ENCODE peak calls at places on chromosomes 11 and 22, in six cellular contexts. V, X, M, U, F and I are unnamed samples.
A peak's percentile ranks its signal among the peaks of the same experiment; 100 is the strongest.

GRCh38 chr11:93552874-93553273 is 9.7 kb upstream of the SMCO4 start:
- DNase-seq in M (no peak), V (no peak), U (no peak), F (no peak), X (no peak), I (no peak)

GRCh38 chr11:111183706-111184105 is 61.8 kb upstream of the POU2AF2 start:
- DNase-seq in F (no peak), X (no peak), V (no peak), M (peak; percentile 75), U (no peak), I (peak; percentile 14)

GRCh38 chr11:118529584-118530175 is 1.3 kb upstream of the TMEM25 start:
- DNase-seq in U (no peak), F (no peak), X (no peak), V (no peak), M (no peak), I (no peak)

GRCh38 chr11:58688779-58689503 is 42.8 kb downstream of the GLYAT start:
- DNase-seq in X (no peak), V (no peak), F (no peak), M (no peak), U (no peak), I (no peak)

GRCh38 chr11:45028921-45029680 is 78.4 kb upstream of the TP53I11 start:
- DNase-seq in U (no peak), X (no peak), M (no peak), V (no peak), F (no peak), I (no peak)

GRCh38 chr22:41445171-41446056 is 1.2 kb downstream of the TOB2 start:
- DNase-seq in V (no peak), U (peak; percentile 34), X (peak; percentile 55), F (peak; percentile 43), M (peak; percentile 6), I (peak; percentile 39)

GRCh38 chr11:61567286-61568061 is 13.4 kb downstream of the SYT7 start:
- DNase-seq in X (peak; percentile 84), F (peak; percentile 81), M (peak; percentile 82), V (peak; percentile 21), U (peak; percentile 53), I (peak; percentile 80)

GRCh38 chr11:14973621-14974020 is 1.5 kb upstream of the CALCA start:
- DNase-seq in F (no peak), M (peak; percentile 18), V (no peak), U (peak; percentile 40), X (no peak), I (peak; percentile 22)

GRCh38 chr22:30266445-30267381 is at the start of gene OSM:
- DNase-seq in U (peak; percentile 75), F (no peak), X (peak; percentile 62), V (no peak), M (no peak), I (no peak)

GRCh38 chr11:93330446-93330984 is at the start of gene DEUP1:
- DNase-seq in M (no peak), U (peak; percentile 32), V (no peak), F (peak; percentile 30), X (peak; percentile 69), I (peak; percentile 4)

GRCh38 chr11:66227700-66228099 is 40.7 kb upstream of the RAB1B start:
- DNase-seq in F (no peak), V (no peak), U (no peak), X (no peak), M (no peak), I (no peak)

GRCh38 chr22:29093980-29094379 is 21.1 kb downstream of the KREMEN1 start:
- DNase-seq in X (no peak), U (no peak), F (peak; percentile 20), V (no peak), M (peak; percentile 85), I (no peak)

GRCh38 chr11:77127969-77128691 is at the start of gene MYO7A:
- DNase-seq in U (no peak), F (peak; percentile 59), X (peak; percentile 96), V (no peak), M (no peak), I (peak; percentile 45)

GRCh38 chr11:117985953-117986887 is at the start of gene IL10RA:
- DNase-seq in U (peak; percentile 95), X (peak; percentile 65), M (peak; percentile 10), V (no peak), F (peak; percentile 85), I (peak; percentile 49)

GRCh38 chr11:76339217-76339616 is 41.7 kb downstream of the THAP12 start:
- DNase-seq in U (no peak), V (no peak), M (peak; percentile 43), F (peak; percentile 69), X (peak; percentile 48), I (peak; percentile 32)

GRCh38 chr11:59069082-59069481 is 17.0 kb upstream of the GLYATL1B start:
- DNase-seq in V (no peak), X (no peak), U (no peak), F (no peak), M (no peak), I (no peak)

GRCh38 chr11:111833524-111833923 is 37.9 kb downstream of the ALG9 start:
- DNase-seq in V (no peak), F (no peak), X (no peak), U (no peak), M (no peak), I (peak; percentile 69)

GRCh38 chr11:42034821-42035220 is 575.4 kb upstream of the LRRC4C start:
- DNase-seq in X (no peak), F (no peak), V (no peak), M (no peak), U (no peak), I (no peak)

GRCh38 chr22:30877662-30878515 is 90.7 kb downstream of the MORC2 start:
- DNase-seq in V (no peak), X (peak; percentile 52), U (no peak), F (no peak), M (no peak), I (no peak)

GRCh38 chr11:105000797-105001196 is 22.2 kb downstream of the CASP5 start:
- DNase-seq in V (no peak), M (no peak), U (no peak), F (no peak), X (no peak), I (no peak)

GRCh38 chr22:31039393-31039792 is 41.7 kb upstream of the SMTN start:
- DNase-seq in U (no peak), M (peak; percentile 75), F (peak; percentile 65), V (peak; percentile 71), X (peak; percentile 43), I (peak; percentile 68)

GRCh38 chr22:39718206-39718605 is 147.7 kb downstream of the CACNA1I start:
- DNase-seq in U (no peak), X (peak; percentile 66), F (no peak), V (no peak), M (no peak), I (no peak)

GRCh38 chr11:72758304-72758689 is 6.1 kb upstream of the ARAP1 start:
- DNase-seq in F (no peak), V (no peak), U (no peak), X (peak; percentile 23), M (no peak), I (peak; percentile 94)
- H3K4me3 ChIP-seq in F (no peak overlapping the region), V (no peak overlapping the region), U (no peak overlapping the region), X (no peak overlapping the region), M (no peak overlapping the region), I (no peak overlapping the region)

GRCh38 chr11:63574856-63575602 is 11.8 kb upstream of the PLAAT2 start:
- DNase-seq in F (peak; percentile 68), V (no peak), U (no peak), X (no peak), M (peak; percentile 71), I (peak; percentile 50)

GRCh38 chr11:63569570-63569969 is 6.4 kb upstream of the PLAAT2 start:
- DNase-seq in U (no peak), M (no peak), V (no peak), X (no peak), F (no peak), I (no peak)

GRCh38 chr11:63572026-63572688 is 9.0 kb upstream of the PLAAT2 start:
- DNase-seq in M (no peak), X (no peak), U (no peak), V (no peak), F (no peak), I (no peak)

DNA sequence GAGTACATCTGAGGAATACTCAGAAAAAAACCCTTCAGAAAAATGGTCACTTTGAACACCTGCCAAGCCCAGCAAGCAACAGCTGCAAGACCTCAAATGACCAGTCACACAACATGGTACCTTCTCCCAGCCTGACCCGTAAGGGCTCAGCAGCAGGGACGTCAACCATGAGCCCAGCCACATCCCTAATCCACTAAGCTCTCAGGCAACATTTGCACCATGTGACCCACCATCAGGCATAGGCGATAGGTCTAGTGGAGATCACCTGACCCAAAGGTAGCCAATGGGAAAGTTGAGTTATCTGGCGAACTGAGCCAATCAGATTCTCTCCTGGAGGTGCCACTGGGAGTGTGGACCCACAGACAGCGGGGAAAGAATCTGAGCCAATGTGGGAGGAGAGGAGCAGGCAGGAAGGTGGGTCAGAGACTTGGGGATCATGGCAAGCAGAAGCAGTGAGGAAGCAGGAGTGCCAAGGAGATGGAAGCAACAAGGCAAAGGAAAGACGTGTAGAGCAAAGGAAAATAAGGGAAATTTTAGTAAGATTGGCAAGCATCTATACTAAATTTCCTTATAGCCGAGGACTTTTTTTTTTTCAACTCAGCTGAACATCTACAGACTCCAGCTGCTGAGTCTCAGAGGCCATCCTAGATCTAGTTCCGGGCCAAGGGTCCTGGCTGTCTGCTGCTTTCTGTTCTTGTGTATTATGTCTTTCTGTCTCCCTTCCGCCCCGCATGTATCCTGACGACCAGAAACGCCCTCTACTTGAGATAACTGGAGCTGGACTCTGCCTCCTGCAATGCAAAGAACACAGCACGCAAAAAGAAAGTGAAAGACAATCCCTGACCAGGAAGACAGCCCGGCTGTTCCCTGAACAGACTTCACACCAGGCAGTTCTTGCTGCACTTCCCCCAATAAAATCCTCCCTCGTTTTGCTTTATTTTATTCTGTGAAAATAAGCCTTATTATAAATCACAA is 11.0 kb upstream of the PLAAT2 start:
- DNase-seq in U (no peak), M (peak; percentile 84), V (peak; percentile 72), F (peak; percentile 49), X (peak; percentile 43), I (peak; percentile 96)
- TF ChIP-seq CTCF in U (no peak), M (no peak), V (peak; percentile 44), F (no peak), X (no peak), I (peak; percentile 53)

DNA sequence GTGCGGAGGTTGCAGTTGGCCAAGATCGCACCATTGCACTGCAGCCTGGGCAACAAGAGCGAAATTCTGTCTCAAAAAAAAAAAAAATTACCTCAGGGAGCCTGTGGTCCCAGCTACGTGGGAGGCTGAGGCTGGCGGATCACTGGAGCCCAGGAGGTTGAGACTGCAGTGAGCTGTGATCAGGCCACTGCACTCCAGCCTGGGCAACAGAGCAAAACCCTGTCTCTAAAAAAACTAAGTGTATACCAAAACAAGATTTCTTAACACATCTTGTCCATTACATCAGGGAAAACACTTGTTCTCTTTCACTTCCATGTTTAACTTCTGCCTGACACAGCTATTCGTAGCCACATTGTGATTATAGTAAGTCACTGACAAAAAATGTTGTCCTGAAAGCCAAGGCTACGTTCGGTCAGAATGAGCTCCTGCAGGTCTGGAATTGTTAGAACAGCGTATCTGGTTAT is 1.4 kb downstream of the TMEM80 start:
- DNase-seq in M (peak; percentile 94), V (peak; percentile 65), U (peak; percentile 64), F (peak; percentile 42), X (no peak), I (peak; percentile 91)
- H3K4me3 ChIP-seq in M (peak overlapping the region; percentile 80), V (no peak overlapping the region), U (peak overlapping the region; percentile 87), F (no peak overlapping the region), X (peak overlapping the region; percentile 73), I (no peak overlapping the region)

DNA sequence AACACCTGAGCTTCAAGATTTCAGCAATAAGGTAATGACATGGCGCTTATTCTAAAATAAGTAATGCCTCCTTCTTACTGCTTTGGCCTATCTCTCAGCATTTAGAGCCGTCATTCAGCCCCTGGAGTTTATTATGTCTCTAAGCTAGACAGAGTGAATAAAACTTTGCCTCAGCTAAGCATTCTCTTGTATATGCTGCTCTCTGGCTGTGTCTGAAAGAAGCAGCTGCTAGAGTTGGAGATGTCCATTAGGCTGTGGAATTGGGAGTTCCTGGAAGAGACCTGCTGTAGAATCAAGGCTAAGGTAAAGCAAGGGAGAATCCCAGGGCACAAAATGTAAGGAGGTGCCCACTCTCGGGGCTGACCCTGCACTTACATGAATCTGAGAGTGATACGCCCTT is 35.5 kb upstream of the TTC12 start:
- DNase-seq in U (no peak), M (peak; percentile 4), X (no peak), F (no peak), V (no peak), I (peak; percentile 21)
- TF ChIP-seq CTCF in U (no peak), M (no peak), X (peak; percentile 47), F (peak; percentile 35), V (no peak), I (peak; percentile 37)